ENCODE peak calls at places on chromosome 5, in eight cellular contexts. One of them, this sample, is unnamed.

GRCh38 chr5:55306641-55307382 is 682 bp downstream of the DHX29 start:
- DNase-seq in heart right ventricle: no peak
- DNase-seq in GM23338: no peak
- DNase-seq in cardiac muscle cell: peak
- DNase-seq in dorsolateral prefrontal cortex: no peak
- DNase-seq in stomach: no peak
- DNase-seq in HepG2: peak
- DNase-seq in colonic mucosa: no peak
- DNase-seq in this sample: no peak

GRCh38 chr5:68962632-68963484 is 131.0 kb upstream of the SLC30A5 start:
- DNase-seq in heart right ventricle: peak
- DNase-seq in GM23338: peak
- DNase-seq in cardiac muscle cell: peak
- DNase-seq in dorsolateral prefrontal cortex: peak
- DNase-seq in stomach: peak
- DNase-seq in HepG2: peak
- DNase-seq in colonic mucosa: peak
- DNase-seq in this sample: no peak

GRCh38 chr5:138339464-138339863 is 1.4 kb downstream of the FAM53C start:
- DNase-seq in heart right ventricle: no peak
- DNase-seq in GM23338: no peak
- DNase-seq in cardiac muscle cell: no peak
- DNase-seq in dorsolateral prefrontal cortex: no peak
- DNase-seq in stomach: no peak
- DNase-seq in HepG2: no peak
- DNase-seq in colonic mucosa: no peak
- DNase-seq in this sample: no peak

GRCh38 chr5:111454198-111454606 is 58.1 kb downstream of the STARD4 start:
- DNase-seq in heart right ventricle: no peak
- DNase-seq in GM23338: no peak
- DNase-seq in cardiac muscle cell: no peak
- DNase-seq in dorsolateral prefrontal cortex: no peak
- DNase-seq in stomach: no peak
- DNase-seq in HepG2: no peak
- DNase-seq in colonic mucosa: no peak
- DNase-seq in this sample: no peak

GRCh38 chr5:177027665-177028064 is 5.2 kb downstream of the ZNF346 start:
- DNase-seq in heart right ventricle: no peak
- DNase-seq in GM23338: no peak
- DNase-seq in cardiac muscle cell: no peak
- DNase-seq in dorsolateral prefrontal cortex: no peak
- DNase-seq in stomach: no peak
- DNase-seq in HepG2: no peak
- DNase-seq in colonic mucosa: no peak
- DNase-seq in this sample: no peak

GRCh38 chr5:71925608-71926091 is 181.6 kb upstream of the MAP1B start:
- DNase-seq in heart right ventricle: peak
- DNase-seq in GM23338: no peak
- DNase-seq in cardiac muscle cell: no peak
- DNase-seq in dorsolateral prefrontal cortex: no peak
- DNase-seq in stomach: no peak
- DNase-seq in HepG2: no peak
- DNase-seq in colonic mucosa: no peak
- DNase-seq in this sample: no peak

GRCh38 chr5:51388488-51389325 is 5.5 kb downstream of the ISL1 start:
- DNase-seq in heart right ventricle: no peak
- DNase-seq in GM23338: no peak
- DNase-seq in cardiac muscle cell: peak
- DNase-seq in dorsolateral prefrontal cortex: no peak
- DNase-seq in stomach: no peak
- DNase-seq in HepG2: no peak
- DNase-seq in colonic mucosa: no peak
- DNase-seq in this sample: no peak

GRCh38 chr5:6543346-6543730 is 89.5 kb downstream of the NSUN2 start:
- DNase-seq in heart right ventricle: no peak
- DNase-seq in GM23338: no peak
- DNase-seq in cardiac muscle cell: no peak
- DNase-seq in dorsolateral prefrontal cortex: no peak
- DNase-seq in stomach: no peak
- DNase-seq in HepG2: no peak
- DNase-seq in colonic mucosa: peak
- DNase-seq in this sample: no peak

GRCh38 chr5:68745459-68745858 is 348.4 kb upstream of the SLC30A5 start:
- DNase-seq in heart right ventricle: no peak
- DNase-seq in GM23338: peak
- DNase-seq in cardiac muscle cell: no peak
- DNase-seq in dorsolateral prefrontal cortex: no peak
- DNase-seq in stomach: no peak
- DNase-seq in HepG2: no peak
- DNase-seq in colonic mucosa: no peak
- DNase-seq in this sample: no peak

GRCh38 chr5:142511318-142511717 is 174.6 kb downstream of the FGF1 start:
- DNase-seq in heart right ventricle: no peak
- DNase-seq in GM23338: no peak
- DNase-seq in cardiac muscle cell: no peak
- DNase-seq in dorsolateral prefrontal cortex: no peak
- DNase-seq in stomach: no peak
- DNase-seq in HepG2: no peak
- DNase-seq in colonic mucosa: no peak
- DNase-seq in this sample: no peak

GRCh38 chr5:143065185-143065584 is 295.0 kb downstream of the ARHGAP26 start:
- DNase-seq in heart right ventricle: no peak
- DNase-seq in GM23338: no peak
- DNase-seq in cardiac muscle cell: no peak
- DNase-seq in dorsolateral prefrontal cortex: no peak
- DNase-seq in stomach: no peak
- DNase-seq in HepG2: no peak
- DNase-seq in colonic mucosa: no peak
- DNase-seq in this sample: no peak

GRCh38 chr5:107248065-107248695 is 422.6 kb downstream of the EFNA5 start:
- DNase-seq in heart right ventricle: peak
- DNase-seq in GM23338: peak
- DNase-seq in cardiac muscle cell: peak
- DNase-seq in dorsolateral prefrontal cortex: no peak
- DNase-seq in stomach: peak
- DNase-seq in HepG2: no peak
- DNase-seq in colonic mucosa: peak
- DNase-seq in this sample: no peak

GRCh38 chr5:38888023-38888422 is 42.2 kb downstream of the OSMR start:
- DNase-seq in heart right ventricle: no peak
- DNase-seq in GM23338: peak
- DNase-seq in cardiac muscle cell: no peak
- DNase-seq in dorsolateral prefrontal cortex: no peak
- DNase-seq in stomach: no peak
- DNase-seq in HepG2: no peak
- DNase-seq in colonic mucosa: no peak
- DNase-seq in this sample: no peak

GRCh38 chr5:155822177-155822576 is 504.8 kb upstream of the SGCD start:
- DNase-seq in heart right ventricle: no peak
- DNase-seq in GM23338: peak
- DNase-seq in cardiac muscle cell: peak
- DNase-seq in dorsolateral prefrontal cortex: no peak
- DNase-seq in stomach: no peak
- DNase-seq in HepG2: no peak
- DNase-seq in colonic mucosa: no peak
- DNase-seq in this sample: no peak

GRCh38 chr5:131622633-131623032 is 12.4 kb downstream of the RAPGEF6 start:
- DNase-seq in heart right ventricle: no peak
- DNase-seq in GM23338: no peak
- DNase-seq in cardiac muscle cell: no peak
- DNase-seq in dorsolateral prefrontal cortex: no peak
- DNase-seq in stomach: no peak
- DNase-seq in HepG2: peak
- DNase-seq in colonic mucosa: no peak
- DNase-seq in this sample: no peak

GRCh38 chr5:149320791-149321330 is 24.4 kb upstream of the GRPEL2 start:
- DNase-seq in heart right ventricle: peak
- DNase-seq in GM23338: peak
- DNase-seq in cardiac muscle cell: peak
- DNase-seq in dorsolateral prefrontal cortex: peak
- DNase-seq in stomach: peak
- DNase-seq in HepG2: peak
- DNase-seq in colonic mucosa: peak
- DNase-seq in this sample: no peak

GRCh38 chr5:100682625-100683024 is 147.5 kb downstream of the FAM174A start:
- DNase-seq in heart right ventricle: no peak
- DNase-seq in GM23338: no peak
- DNase-seq in cardiac muscle cell: no peak
- DNase-seq in dorsolateral prefrontal cortex: no peak
- DNase-seq in stomach: no peak
- DNase-seq in HepG2: no peak
- DNase-seq in colonic mucosa: no peak
- DNase-seq in this sample: no peak

GRCh38 chr5:111643499-111643898 is 113.5 kb downstream of the NREP start:
- DNase-seq in heart right ventricle: no peak
- DNase-seq in GM23338: no peak
- DNase-seq in cardiac muscle cell: no peak
- DNase-seq in dorsolateral prefrontal cortex: no peak
- DNase-seq in stomach: no peak
- DNase-seq in HepG2: peak
- DNase-seq in colonic mucosa: no peak
- DNase-seq in this sample: no peak

GRCh38 chr5:43553381-43553780 is 3.5 kb downstream of the PAIP1 start:
- DNase-seq in heart right ventricle: no peak
- DNase-seq in GM23338: no peak
- DNase-seq in cardiac muscle cell: no peak
- DNase-seq in dorsolateral prefrontal cortex: no peak
- DNase-seq in stomach: no peak
- DNase-seq in HepG2: no peak
- DNase-seq in colonic mucosa: no peak
- DNase-seq in this sample: no peak

GRCh38 chr5:112762113-112762810 is 24.6 kb downstream of the APC start:
- DNase-seq in heart right ventricle: no peak
- DNase-seq in GM23338: no peak
- DNase-seq in cardiac muscle cell: peak
- DNase-seq in dorsolateral prefrontal cortex: no peak
- DNase-seq in stomach: no peak
- DNase-seq in HepG2: no peak
- DNase-seq in colonic mucosa: no peak
- DNase-seq in this sample: no peak

GRCh38 chr5:172843825-172844576 is 9.9 kb downstream of the ERGIC1 start:
- DNase-seq in heart right ventricle: no peak
- DNase-seq in GM23338: peak
- DNase-seq in cardiac muscle cell: no peak
- DNase-seq in dorsolateral prefrontal cortex: no peak
- DNase-seq in stomach: no peak
- DNase-seq in HepG2: no peak
- DNase-seq in colonic mucosa: no peak
- DNase-seq in this sample: no peak

GRCh38 chr5:34627794-34628193 is 28.3 kb upstream of the RAI14 start:
- DNase-seq in heart right ventricle: no peak
- DNase-seq in GM23338: no peak
- DNase-seq in cardiac muscle cell: no peak
- DNase-seq in dorsolateral prefrontal cortex: no peak
- DNase-seq in stomach: no peak
- DNase-seq in HepG2: no peak
- DNase-seq in colonic mucosa: no peak
- DNase-seq in this sample: no peak

GRCh38 chr5:44603496-44604272 is 205.1 kb upstream of the MRPS30 start:
- DNase-seq in heart right ventricle: no peak
- DNase-seq in GM23338: peak
- DNase-seq in cardiac muscle cell: no peak
- DNase-seq in dorsolateral prefrontal cortex: no peak
- DNase-seq in stomach: no peak
- DNase-seq in HepG2: no peak
- DNase-seq in colonic mucosa: no peak
- DNase-seq in this sample: no peak

GRCh38 chr5:109694451-109694891 is 4.7 kb downstream of the MAN2A1 start:
- DNase-seq in heart right ventricle: no peak
- DNase-seq in GM23338: no peak
- DNase-seq in cardiac muscle cell: no peak
- DNase-seq in dorsolateral prefrontal cortex: no peak
- DNase-seq in stomach: no peak
- DNase-seq in HepG2: no peak
- DNase-seq in colonic mucosa: no peak
- DNase-seq in this sample: no peak
- H3K27ac ChIP-seq in heart right ventricle: no peak
- H3K27ac ChIP-seq in GM23338: no peak
- H3K27ac ChIP-seq in cardiac muscle cell: no peak
- H3K27ac ChIP-seq in dorsolateral prefrontal cortex: peak
- H3K27ac ChIP-seq in stomach: no peak
- H3K27ac ChIP-seq in HepG2: no peak
- H3K27ac ChIP-seq in colonic mucosa: peak
- H3K27ac ChIP-seq in this sample: no peak

DNA sequence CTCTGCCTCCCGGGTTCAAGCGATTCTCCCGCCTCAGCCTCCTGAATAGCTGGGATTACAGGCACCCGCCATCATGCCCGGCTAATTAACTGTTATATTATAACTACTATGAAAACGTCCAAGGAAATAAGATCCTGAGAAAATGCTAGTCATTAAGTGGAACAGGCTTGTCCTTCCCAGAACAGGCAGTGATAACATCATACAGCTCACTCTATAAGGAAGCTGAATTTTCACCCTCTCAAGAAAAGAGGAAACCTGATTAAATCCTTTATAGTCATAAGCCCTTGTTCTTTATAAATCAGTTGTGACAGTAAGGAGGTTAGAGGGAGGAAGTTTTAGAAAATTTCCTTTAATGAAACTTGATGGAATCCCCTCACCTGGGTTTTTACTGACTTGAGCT is 163.9 kb upstream of the CLINT1 start:
- DNase-seq in heart right ventricle: no peak
- DNase-seq in GM23338: no peak
- DNase-seq in cardiac muscle cell: no peak
- DNase-seq in dorsolateral prefrontal cortex: no peak
- DNase-seq in stomach: no peak
- DNase-seq in HepG2: no peak
- DNase-seq in colonic mucosa: no peak
- DNase-seq in this sample: no peak
- H3K27ac ChIP-seq in heart right ventricle: no peak
- H3K27ac ChIP-seq in GM23338: no peak
- H3K27ac ChIP-seq in cardiac muscle cell: no peak
- H3K27ac ChIP-seq in dorsolateral prefrontal cortex: no peak
- H3K27ac ChIP-seq in stomach: no peak
- H3K27ac ChIP-seq in HepG2: no peak
- H3K27ac ChIP-seq in colonic mucosa: peak
- H3K27ac ChIP-seq in this sample: no peak

DNA sequence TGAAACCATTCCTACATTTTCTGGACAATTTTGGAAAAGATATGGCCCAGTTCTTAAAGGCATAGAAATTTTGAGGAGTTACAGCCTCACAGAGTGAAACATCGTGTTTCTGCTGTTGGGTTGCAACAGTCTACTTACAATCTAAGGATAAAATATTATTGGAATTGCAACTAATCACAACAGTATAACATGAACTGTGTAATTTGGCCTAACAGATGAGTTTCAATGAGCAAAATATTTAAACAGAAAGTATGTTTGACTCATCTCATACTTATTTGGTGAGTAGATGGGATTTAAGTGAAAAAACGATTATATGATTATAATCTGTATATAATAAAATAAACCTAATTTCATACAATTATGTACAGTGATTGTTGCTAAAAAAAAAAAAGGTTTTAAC is 1061.8 kb downstream of the CDH12 start:
- DNase-seq in heart right ventricle: no peak
- DNase-seq in GM23338: no peak
- DNase-seq in cardiac muscle cell: no peak
- DNase-seq in dorsolateral prefrontal cortex: no peak
- DNase-seq in stomach: no peak
- DNase-seq in HepG2: no peak
- DNase-seq in colonic mucosa: no peak
- DNase-seq in this sample: no peak
- H3K27ac ChIP-seq in heart right ventricle: no peak
- H3K27ac ChIP-seq in GM23338: no peak
- H3K27ac ChIP-seq in cardiac muscle cell: no peak
- H3K27ac ChIP-seq in dorsolateral prefrontal cortex: no peak
- H3K27ac ChIP-seq in stomach: no peak
- H3K27ac ChIP-seq in HepG2: no peak
- H3K27ac ChIP-seq in colonic mucosa: no peak
- H3K27ac ChIP-seq in this sample: no peak

GRCh38 chr5:1524481-1524798 is 680 bp upstream of the LPCAT1 start:
- DNase-seq in heart right ventricle: no peak
- DNase-seq in GM23338: peak
- DNase-seq in cardiac muscle cell: no peak
- DNase-seq in dorsolateral prefrontal cortex: no peak
- DNase-seq in stomach: no peak
- DNase-seq in HepG2: no peak
- DNase-seq in colonic mucosa: peak
- DNase-seq in this sample: no peak
- H3K27ac ChIP-seq in heart right ventricle: peak
- H3K27ac ChIP-seq in GM23338: no peak
- H3K27ac ChIP-seq in cardiac muscle cell: no peak
- H3K27ac ChIP-seq in dorsolateral prefrontal cortex: peak
- H3K27ac ChIP-seq in stomach: peak
- H3K27ac ChIP-seq in HepG2: peak
- H3K27ac ChIP-seq in colonic mucosa: peak
- H3K27ac ChIP-seq in this sample: peak

This sample was measured in vagina.